ENCODE peak calls at places on chromosomes 1 and 21, in five cellular contexts. One of them, this sample, is unnamed.

GRCh38 chr1:118949317-118949716 is 38.8 kb downstream of the TBX15 start:
- DNase-seq in HT1080: peak; percentile 34
- DNase-seq in T1000: no peak
- DNase-seq in foreskin keratinocyte: no peak
- DNase-seq in caudate nucleus: no peak
- DNase-seq in this sample: no peak

GRCh38 chr1:179816196-179816960 is 61.2 kb downstream of the TOR1AIP2 start:
- DNase-seq in T1000: no peak
- DNase-seq in foreskin keratinocyte: no peak
- DNase-seq in HT1080: no peak
- DNase-seq in caudate nucleus: no peak
- DNase-seq in this sample: no peak

GRCh38 chr21:43598416-43599120 is 60.7 kb downstream of the HSF2BP start:
- DNase-seq in HT1080: no peak
- DNase-seq in caudate nucleus: no peak
- DNase-seq in T1000: no peak
- DNase-seq in foreskin keratinocyte: peak; percentile 52
- DNase-seq in this sample: no peak

GRCh38 chr1:218646288-218646687 is 301.2 kb downstream of the TGFB2 start:
- DNase-seq in caudate nucleus: no peak
- DNase-seq in foreskin keratinocyte: no peak
- DNase-seq in T1000: no peak
- DNase-seq in HT1080: no peak
- DNase-seq in this sample: no peak

GRCh38 chr1:3534803-3535637 is 76.3 kb downstream of the MEGF6 start:
- DNase-seq in caudate nucleus: no peak
- DNase-seq in T1000: no peak
- DNase-seq in foreskin keratinocyte: no peak
- DNase-seq in HT1080: no peak
- DNase-seq in this sample: no peak

GRCh38 chr1:77010937-77011336 is 143.7 kb downstream of the ST6GALNAC5 start:
- DNase-seq in T1000: no peak
- DNase-seq in foreskin keratinocyte: no peak
- DNase-seq in caudate nucleus: no peak
- DNase-seq in HT1080: no peak
- DNase-seq in this sample: no peak

GRCh38 chr1:23799570-23800395 is 771 bp downstream of the GALE start:
- DNase-seq in foreskin keratinocyte: peak; percentile 65
- DNase-seq in caudate nucleus: no peak
- DNase-seq in T1000: peak; percentile 72
- DNase-seq in HT1080: peak; percentile 96
- DNase-seq in this sample: no peak

GRCh38 chr21:40809673-40810072 is 37.3 kb downstream of the DSCAM start:
- DNase-seq in caudate nucleus: no peak
- DNase-seq in foreskin keratinocyte: no peak
- DNase-seq in HT1080: peak; percentile 38
- DNase-seq in T1000: no peak
- DNase-seq in this sample: no peak

GRCh38 chr1:170586321-170586855 is 54.4 kb downstream of the GORAB start:
- DNase-seq in HT1080: no peak
- DNase-seq in caudate nucleus: no peak
- DNase-seq in foreskin keratinocyte: no peak
- DNase-seq in T1000: no peak
- DNase-seq in this sample: no peak

GRCh38 chr1:58709540-58709939 is 9.7 kb upstream of the MYSM1 start:
- DNase-seq in caudate nucleus: no peak
- DNase-seq in foreskin keratinocyte: no peak
- DNase-seq in HT1080: no peak
- DNase-seq in T1000: no peak
- DNase-seq in this sample: no peak

GRCh38 chr1:205453466-205453865 is 2.4 kb downstream of the BLACAT1 start:
- DNase-seq in caudate nucleus: no peak
- DNase-seq in HT1080: no peak
- DNase-seq in T1000: no peak
- DNase-seq in foreskin keratinocyte: no peak
- DNase-seq in this sample: no peak

This sample was measured in HEK293T.